ENCODE peak calls at places on chromosomes 1 and 21, in four cellular contexts. One of them, this sample, is unnamed.

GRCh38 chr21:43609501-43610340 is 49.6 kb downstream of the HSF2BP start:
- DNase-seq in OCI-LY7: no peak
- DNase-seq in Panc1: no peak
- DNase-seq in BE2C: peak; percentile 91
- DNase-seq in this sample: no peak

GRCh38 chr1:191901651-191902050 is 256.6 kb upstream of the RGS18 start:
- DNase-seq in OCI-LY7: no peak
- DNase-seq in Panc1: no peak
- DNase-seq in BE2C: no peak
- DNase-seq in this sample: no peak

GRCh38 chr1:84598418-84598817 is 24.2 kb upstream of the CTBS start:
- DNase-seq in OCI-LY7: no peak
- DNase-seq in Panc1: no peak
- DNase-seq in BE2C: no peak
- DNase-seq in this sample: no peak

GRCh38 chr21:41316200-41316599 is 401 bp upstream of the FAM3B start:
- DNase-seq in OCI-LY7: no peak
- DNase-seq in Panc1: no peak
- DNase-seq in BE2C: no peak
- DNase-seq in this sample: no peak

GRCh38 chr1:228158690-228159665 is 6.6 kb upstream of the IBA57 start:
- DNase-seq in OCI-LY7: no peak
- DNase-seq in Panc1: no peak
- DNase-seq in BE2C: no peak
- DNase-seq in this sample: no peak

GRCh38 chr1:172279951-172280350 is 140.5 kb upstream of the C1orf105 start:
- DNase-seq in OCI-LY7: no peak
- DNase-seq in Panc1: no peak
- DNase-seq in BE2C: no peak
- DNase-seq in this sample: no peak

GRCh38 chr1:207027221-207027777 is 5.3 kb downstream of the C1orf116 start:
- DNase-seq in OCI-LY7: no peak
- DNase-seq in Panc1: no peak
- DNase-seq in BE2C: no peak
- DNase-seq in this sample: no peak

GRCh38 chr1:203153051-203153988 is 22.3 kb downstream of the MYBPH start:
- DNase-seq in OCI-LY7: no peak
- DNase-seq in Panc1: no peak
- DNase-seq in BE2C: no peak
- DNase-seq in this sample: no peak

GRCh38 chr1:204438628-204439027 is 27.0 kb upstream of the PPP1R15B start:
- DNase-seq in OCI-LY7: no peak
- DNase-seq in Panc1: no peak
- DNase-seq in BE2C: no peak
- DNase-seq in this sample: no peak

GRCh38 chr1:178271471-178271870 is 177.6 kb downstream of the RASAL2 start:
- DNase-seq in OCI-LY7: no peak
- DNase-seq in Panc1: no peak
- DNase-seq in BE2C: no peak
- DNase-seq in this sample: no peak

GRCh38 chr1:23984417-23985186 is 4.5 kb upstream of the SRSF10 start:
- DNase-seq in OCI-LY7: no peak
- DNase-seq in Panc1: no peak
- DNase-seq in BE2C: peak; percentile 36
- DNase-seq in this sample: no peak

GRCh38 chr1:216562383-216562782 is 139.1 kb upstream of the USH2A start:
- DNase-seq in OCI-LY7: no peak
- DNase-seq in Panc1: no peak
- DNase-seq in BE2C: no peak
- DNase-seq in this sample: peak; percentile 5

GRCh38 chr1:211975152-211975941 is 60.0 kb downstream of the INTS7 start:
- DNase-seq in OCI-LY7: no peak
- DNase-seq in Panc1: no peak
- DNase-seq in BE2C: no peak
- DNase-seq in this sample: no peak

GRCh38 chr1:64004451-64004850 is 199.0 kb upstream of the UBE2U start:
- DNase-seq in OCI-LY7: no peak
- DNase-seq in Panc1: no peak
- DNase-seq in BE2C: no peak
- DNase-seq in this sample: no peak

GRCh38 chr1:9877962-9878361 is 32.1 kb downstream of the CTNNBIP1 start:
- DNase-seq in OCI-LY7: no peak
- DNase-seq in Panc1: no peak
- DNase-seq in BE2C: no peak
- DNase-seq in this sample: no peak

GRCh38 chr1:64624446-64624766 is 120.5 kb upstream of the RAVER2 start:
- DNase-seq in OCI-LY7: no peak
- DNase-seq in Panc1: no peak
- DNase-seq in BE2C: no peak
- DNase-seq in this sample: no peak

GRCh38 chr1:7638078-7638477 is 133.0 kb upstream of the VAMP3 start:
- DNase-seq in OCI-LY7: no peak
- DNase-seq in Panc1: no peak
- DNase-seq in BE2C: no peak
- DNase-seq in this sample: no peak

GRCh38 chr1:163583782-163584181 is 262.0 kb downstream of the NUF2 start:
- DNase-seq in OCI-LY7: no peak
- DNase-seq in Panc1: no peak
- DNase-seq in BE2C: no peak
- DNase-seq in this sample: no peak

GRCh38 chr1:90526954-90527353 is 190.1 kb downstream of the BARHL2 start:
- DNase-seq in OCI-LY7: no peak
- DNase-seq in Panc1: no peak
- DNase-seq in BE2C: no peak
- DNase-seq in this sample: no peak

GRCh38 chr1:236754525-236755210 is 40.4 kb upstream of the MTR start:
- DNase-seq in OCI-LY7: no peak
- DNase-seq in Panc1: no peak
- DNase-seq in BE2C: no peak
- DNase-seq in this sample: no peak

GRCh38 chr1:236751385-236751784 is 43.7 kb upstream of the MTR start:
- DNase-seq in OCI-LY7: no peak
- DNase-seq in Panc1: no peak
- DNase-seq in BE2C: no peak
- DNase-seq in this sample: no peak

GRCh38 chr1:236751935-236752334 is 43.2 kb upstream of the MTR start:
- DNase-seq in OCI-LY7: no peak
- DNase-seq in Panc1: no peak
- DNase-seq in BE2C: no peak
- DNase-seq in this sample: no peak

GRCh38 chr1:236753964-236754363 is 41.1 kb upstream of the MTR start:
- DNase-seq in OCI-LY7: no peak
- DNase-seq in Panc1: no peak
- DNase-seq in BE2C: no peak
- DNase-seq in this sample: no peak

GRCh38 chr1:236753554-236753953 is 41.5 kb upstream of the MTR start:
- DNase-seq in OCI-LY7: peak; percentile 31
- DNase-seq in Panc1: no peak
- DNase-seq in BE2C: peak; percentile 45
- DNase-seq in this sample: peak; percentile 31
- TF ChIP-seq CTCF in OCI-LY7: peak; percentile 60
- TF ChIP-seq CTCF in Panc1: peak; percentile 72
- TF ChIP-seq CTCF in BE2C: peak; percentile 63
- TF ChIP-seq CTCF in this sample: peak; percentile 17

GRCh38 chr21:17519965-17520364 is 7.1 kb downstream of the CXADR start:
- DNase-seq in OCI-LY7: no peak
- DNase-seq in Panc1: no peak
- DNase-seq in BE2C: no peak
- DNase-seq in this sample: no peak

GRCh38 chr21:17512245-17513213 is at the start of gene CXADR:
- DNase-seq in OCI-LY7: peak; percentile 93
- DNase-seq in Panc1: no peak
- DNase-seq in BE2C: peak; percentile 81
- DNase-seq in this sample: peak; percentile 72

GRCh38 chr21:17513214-17514123 is 626 bp downstream of the CXADR start:
- DNase-seq in OCI-LY7: peak; percentile 57
- DNase-seq in Panc1: no peak
- DNase-seq in BE2C: peak; percentile 48
- DNase-seq in this sample: peak; percentile 4

GRCh38 chr21:17519208-17519738 is 6.4 kb downstream of the CXADR start:
- DNase-seq in OCI-LY7: no peak
- DNase-seq in Panc1: no peak
- DNase-seq in BE2C: no peak
- DNase-seq in this sample: no peak

DNA sequence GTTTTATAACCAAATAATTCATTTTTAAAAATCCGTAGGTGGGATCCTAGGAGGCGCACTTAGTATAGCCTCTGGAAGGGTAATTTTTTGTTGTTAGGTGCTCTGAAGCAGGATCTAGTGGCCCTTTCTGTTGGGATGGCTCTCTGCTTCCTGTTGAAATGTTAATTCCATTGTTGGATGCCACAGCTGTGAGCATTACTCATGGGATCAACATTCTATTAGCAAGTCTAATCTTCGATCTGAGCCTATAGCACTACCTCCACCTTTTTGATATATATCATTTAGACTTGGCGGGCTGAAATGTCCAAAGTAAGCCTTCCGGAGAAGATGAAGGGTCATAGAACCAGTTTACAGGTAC is 1.3 kb downstream of the CXADR start:
- DNase-seq in OCI-LY7: no peak
- DNase-seq in Panc1: no peak
- DNase-seq in BE2C: no peak
- DNase-seq in this sample: no peak
- H3K4me3 ChIP-seq in OCI-LY7: peak overlapping the region; percentile 88
- H3K4me3 ChIP-seq in Panc1: peak overlapping the region; percentile 67
- H3K4me3 ChIP-seq in BE2C: peak overlapping the region; percentile 86
- H3K4me3 ChIP-seq in this sample: no peak overlapping the region

DNA sequence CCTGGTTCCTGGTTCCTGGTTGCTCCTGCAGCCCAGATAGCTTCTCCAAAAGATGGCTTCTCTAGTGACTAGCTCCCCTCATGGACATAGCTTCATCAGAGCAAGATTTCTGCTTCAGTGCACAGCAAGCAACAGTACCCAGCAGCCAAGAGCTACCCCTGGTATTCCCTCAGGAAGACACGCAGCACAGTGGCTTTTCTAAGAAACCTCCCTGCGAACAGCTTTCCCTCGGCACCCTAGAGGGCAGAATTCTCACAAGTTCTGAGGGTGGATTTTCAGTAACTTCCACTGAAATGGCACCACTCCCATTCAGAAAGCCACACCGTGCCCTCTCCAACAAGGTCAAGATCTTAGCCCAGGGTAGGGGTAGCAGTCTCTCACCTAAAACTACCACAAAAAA is 128.2 kb downstream of the EIF4G3 start:
- DNase-seq in OCI-LY7: no peak
- DNase-seq in Panc1: no peak
- DNase-seq in BE2C: no peak
- DNase-seq in this sample: no peak
- TF ChIP-seq CTCF in OCI-LY7: no peak
- TF ChIP-seq CTCF in Panc1: peak; percentile 10
- TF ChIP-seq CTCF in BE2C: no peak
- TF ChIP-seq CTCF in this sample: no peak

DNA sequence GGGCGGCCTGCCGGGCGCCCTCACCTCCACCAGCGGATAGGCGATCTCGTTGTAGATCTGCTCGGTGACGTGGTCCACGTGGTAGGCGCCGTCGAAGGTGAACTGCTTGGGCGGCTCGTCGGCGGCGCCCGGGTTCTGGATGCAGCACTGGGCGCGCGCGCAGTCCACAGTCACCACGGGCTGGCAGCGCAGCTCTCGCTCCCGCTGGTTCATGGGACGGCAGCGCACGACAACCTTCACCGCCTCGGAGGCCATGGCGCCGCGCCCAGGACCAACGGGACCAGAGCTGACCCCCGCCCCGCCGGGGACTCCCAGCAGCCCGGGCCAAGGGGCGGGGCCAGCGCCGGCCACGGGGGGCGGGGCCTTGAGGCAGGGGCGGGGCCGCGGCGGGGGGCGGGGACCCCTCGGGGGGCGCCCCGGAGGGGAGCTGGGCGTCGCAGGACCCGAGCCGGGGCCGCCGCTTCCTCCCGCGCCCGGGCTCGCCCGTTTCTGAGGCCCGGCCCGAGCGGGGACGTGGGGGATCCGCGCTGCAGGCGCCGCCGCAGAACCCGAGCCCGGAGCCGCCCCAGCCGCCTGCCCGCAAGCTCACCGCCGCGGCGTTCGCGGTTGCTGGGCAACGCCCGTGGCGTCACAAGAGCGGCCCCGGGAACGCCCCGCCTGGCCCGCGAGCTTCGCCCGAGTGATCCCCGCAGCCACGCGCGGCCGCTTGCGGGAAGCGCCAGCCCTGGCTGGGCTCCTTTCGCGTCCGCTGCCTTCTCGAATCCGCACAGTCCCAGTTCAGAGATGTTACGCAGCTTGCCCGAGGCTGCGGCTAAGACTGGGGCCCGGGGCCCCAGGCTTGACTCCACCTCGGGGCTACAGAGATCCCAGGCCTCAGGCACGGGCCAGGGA is at the start of gene KIF17:
- DNase-seq in OCI-LY7: peak; percentile 21
- DNase-seq in Panc1: no peak
- DNase-seq in BE2C: peak; percentile 76
- DNase-seq in this sample: peak; percentile 65
- H3K4me3 ChIP-seq in OCI-LY7: no peak within 1 kb of the TSS
- H3K4me3 ChIP-seq in Panc1: peak within 1 kb of the TSS; percentile 41
- H3K4me3 ChIP-seq in BE2C: peak within 1 kb of the TSS; percentile 24
- H3K4me3 ChIP-seq in this sample: no peak within 1 kb of the TSS

GRCh38 chr1:223490256-223490655 is 97.0 kb downstream of the CCDC185 start:
- DNase-seq in OCI-LY7: no peak
- DNase-seq in Panc1: no peak
- DNase-seq in BE2C: no peak
- DNase-seq in this sample: no peak

GRCh38 chr1:223494926-223495645 is 101.9 kb downstream of the CCDC185 start:
- DNase-seq in OCI-LY7: no peak
- DNase-seq in Panc1: no peak
- DNase-seq in BE2C: no peak
- DNase-seq in this sample: no peak

GRCh38 chr1:223487514-223488259 is 94.5 kb downstream of the CCDC185 start:
- DNase-seq in OCI-LY7: no peak
- DNase-seq in Panc1: no peak
- DNase-seq in BE2C: no peak
- DNase-seq in this sample: no peak

GRCh38 chr1:223489439-223489838 is 96.2 kb downstream of the CCDC185 start:
- DNase-seq in OCI-LY7: no peak
- DNase-seq in Panc1: no peak
- DNase-seq in BE2C: no peak
- DNase-seq in this sample: no peak

GRCh38 chr1:223492044-223492443 is 98.8 kb downstream of the CCDC185 start:
- DNase-seq in OCI-LY7: no peak
- DNase-seq in Panc1: no peak
- DNase-seq in BE2C: no peak
- DNase-seq in this sample: no peak
- TF ChIP-seq CTCF in OCI-LY7: no peak
- TF ChIP-seq CTCF in Panc1: no peak
- TF ChIP-seq CTCF in BE2C: no peak
- TF ChIP-seq CTCF in this sample: no peak

This sample was measured in GM12865.